ENCODE peak calls at places on chromosomes 6 and 20, in six cellular contexts. H is GM23338, Z is kidney, U is Peyer's patch, Y is H1, B is upper lobe of right lung. J is an unnamed sample.

GRCh38 chr6:159134701-159135364 is 34.4 kb upstream of the FNDC1 start:
- DNase-seq in H (peak; percentile 89), Z (no peak), U (no peak), Y (peak; percentile 96), B (no peak), J (peak; percentile 79)

GRCh38 chr6:17385660-17386059 is 7.7 kb upstream of the CAP2 start:
- DNase-seq in H (no peak), Z (no peak), U (no peak), Y (no peak), B (no peak), J (no peak)

GRCh38 chr6:79797912-79798311 is 149.4 kb downstream of the ELOVL4 start:
- DNase-seq in H (no peak), Z (no peak), U (no peak), Y (no peak), B (no peak), J (no peak)

GRCh38 chr6:135935951-135936601 is 84.6 kb downstream of the PDE7B start:
- DNase-seq in H (no peak), Z (no peak), U (no peak), Y (no peak), B (no peak), J (no peak)

GRCh38 chr6:112863753-112864152 is 516.6 kb downstream of the RFPL4B start:
- DNase-seq in H (no peak), Z (no peak), U (no peak), Y (no peak), B (no peak), J (no peak)

GRCh38 chr6:131015630-131016263 is 47.3 kb downstream of the EPB41L2 start:
- DNase-seq in H (no peak), Z (no peak), U (no peak), Y (no peak), B (no peak), J (no peak)

GRCh38 chr20:62511300-62511914 is 35.6 kb upstream of the GATA5 start:
- DNase-seq in H (no peak), Z (no peak), U (no peak), Y (no peak), B (no peak), J (no peak)

GRCh38 chr20:53208110-53208908 is 236.2 kb downstream of the TSHZ2 start:
- DNase-seq in H (peak; percentile 85), Z (no peak), U (no peak), Y (peak; percentile 84), B (no peak), J (no peak)

GRCh38 chr20:53692465-53693067 is 98.9 kb upstream of the ZNF217 start:
- DNase-seq in H (no peak), Z (no peak), U (no peak), Y (no peak), B (no peak), J (no peak)

GRCh38 chr6:85580878-85581267 is 12.8 kb downstream of the SNX14 start:
- DNase-seq in H (peak; percentile 41), Z (no peak), U (no peak), Y (no peak), B (no peak), J (no peak)

GRCh38 chr6:107509506-107509905 is 19.6 kb downstream of the SOBP start:
- DNase-seq in H (peak; percentile 33), Z (no peak), U (no peak), Y (no peak), B (no peak), J (no peak)

GRCh38 chr6:26321005-26321404 is 44.0 kb upstream of the BTN3A2 start:
- DNase-seq in H (no peak), Z (no peak), U (no peak), Y (no peak), B (no peak), J (no peak)

GRCh38 chr20:4763261-4763660 is 41.6 kb downstream of the PRND start:
- DNase-seq in H (no peak), Z (no peak), U (no peak), Y (no peak), B (no peak), J (no peak)

GRCh38 chr6:158818580-158819212 is 472 bp downstream of the EZR start:
- DNase-seq in H (peak; percentile 73), Z (peak; percentile 92), U (peak; percentile 85), Y (peak; percentile 80), B (peak; percentile 90), J (no peak)

GRCh38 chr6:32436995-32437836 is 2.5 kb upstream of the HLA-DRA start:
- DNase-seq in H (no peak), Z (no peak), U (no peak), Y (no peak), B (no peak), J (no peak)

GRCh38 chr20:10376271-10377075 is 57.5 kb downstream of the MKKS start:
- DNase-seq in H (no peak), Z (no peak), U (no peak), Y (no peak), B (no peak), J (no peak)

DNA sequence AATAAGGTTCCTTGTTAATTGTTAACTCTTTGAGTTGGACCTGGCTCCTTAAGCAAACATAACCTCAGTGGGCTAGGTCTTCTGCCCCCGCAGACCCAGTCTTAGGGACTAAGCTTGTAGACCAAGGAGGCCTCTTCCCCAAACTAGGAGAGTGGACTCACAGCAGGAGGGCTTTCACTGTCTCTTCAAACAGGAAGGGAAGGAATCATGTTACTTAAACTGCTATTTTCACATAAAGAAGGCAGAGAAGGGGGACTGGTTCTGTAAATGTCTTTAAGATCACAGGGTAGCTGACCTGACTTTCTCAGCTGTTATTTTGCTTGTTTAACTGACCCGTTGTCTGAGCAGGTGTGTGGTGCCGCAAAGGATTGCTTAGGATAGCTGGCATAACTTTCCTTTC is 34.9 kb upstream of the PRDM1 start:
- DNase-seq in H (peak; percentile 93), Z (no peak), U (no peak), Y (peak; percentile 79), B (no peak), J (peak; percentile 82)
- H3K27ac ChIP-seq in H (no peak overlapping the region), Z (no peak overlapping the region), U (no peak overlapping the region), Y (no peak overlapping the region), B (no peak overlapping the region), J (no peak overlapping the region)

GRCh38 chr6:165091121-165091785 is 218.2 kb downstream of the C6orf118 start:
- DNase-seq in H (no peak), Z (peak; percentile 69), U (no peak), Y (no peak), B (no peak), J (no peak)
- H3K4me3 ChIP-seq in H (no peak overlapping the region), Z (no peak overlapping the region), U (no peak overlapping the region), Y (no peak overlapping the region), B (no peak overlapping the region), J (no peak overlapping the region)

GRCh38 chr6:156870926-156871539 is 93.9 kb downstream of the ARID1B start:
- DNase-seq in H (no peak), Z (no peak), U (no peak), Y (no peak), B (no peak), J (no peak)
- H3K4me1 ChIP-seq in H (peaks cover 54% of the 10 kb centered on the region), Z (peaks cover 17% of the 10 kb centered on the region), U (no peaks in the 10 kb centered on the region), Y (peaks cover 10% of the 10 kb centered on the region), B (peaks cover 45% of the 10 kb centered on the region), J (peaks cover 3% of the 10 kb centered on the region)

DNA sequence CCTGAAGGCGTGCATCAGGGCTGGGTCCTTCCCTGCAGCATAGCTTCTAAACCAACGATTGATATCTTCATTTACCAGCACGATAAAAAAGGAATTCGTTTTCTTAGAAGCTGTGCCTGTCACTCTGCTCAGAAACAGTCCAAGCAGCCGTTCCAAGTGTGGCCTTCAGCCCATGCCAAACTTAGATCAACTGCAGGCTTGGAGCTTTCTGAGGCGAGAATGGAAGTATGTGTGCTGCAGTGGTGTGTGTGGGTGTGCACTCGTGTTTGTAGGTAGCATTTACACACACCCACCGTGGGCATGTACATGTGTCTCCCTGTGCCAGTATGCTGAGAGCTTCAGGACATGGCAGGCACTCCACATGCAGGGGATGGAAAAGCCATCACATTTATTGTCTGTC is 83.0 kb upstream of the FOXC1 start:
- DNase-seq in H (no peak), Z (no peak), U (no peak), Y (no peak), B (no peak), J (no peak)
- H3K27ac ChIP-seq in H (no peak overlapping the region), Z (no peak overlapping the region), U (peak overlapping the region; percentile 26), Y (no peak overlapping the region), B (no peak overlapping the region), J (no peak overlapping the region)

GRCh38 chr20:58852559-58853271 is at the start of gene GNAS:
- DNase-seq in H (peak; percentile 96), Z (peak; percentile 77), U (peak; percentile 65), Y (peak; percentile 86), B (peak; percentile 84), J (no peak)
- H3K4me3 ChIP-seq in H (peak within 1 kb of the TSS; percentile 90), Z (peak within 1 kb of the TSS; percentile 47), U (peak within 1 kb of the TSS; percentile 42), Y (peak within 1 kb of the TSS; percentile 88), B (peak within 1 kb of the TSS; percentile 44), J (peak within 1 kb of the TSS; percentile 52)